ENCODE peak calls at places on chromosomes 7 and 10, in four cellular contexts. I is T-helper 2 cell, N is T-helper 1 cell, A is hepatocyte. W is an unnamed sample.
A peak's percentile ranks its signal among the peaks of the same experiment; 100 is the strongest.

GRCh38 chr7:39609462-39610149 is 13.8 kb upstream of the RALA start:
- DNase-seq in I (no peak), N (no peak), A (peak; percentile 32), W (no peak)

GRCh38 chr7:20785211-20786048 is 1.3 kb downstream of the SP8 start:
- DNase-seq in I (no peak), N (no peak), A (peak; percentile 56), W (no peak)

GRCh38 chr7:148975896-148976295 is 52.4 kb downstream of the PDIA4 start:
- DNase-seq in I (no peak), N (no peak), A (no peak), W (no peak)

GRCh38 chr7:27187702-27188665 is 3.0 kb upstream of the HOXA11 start:
- DNase-seq in I (no peak), N (no peak), A (no peak), W (no peak)

GRCh38 chr7:39353615-39354376 is 212.4 kb upstream of the YAE1 start:
- DNase-seq in I (no peak), N (no peak), A (peak; percentile 45), W (no peak)

GRCh38 chr7:157125376-157126223 is 13.1 kb upstream of the UBE3C start:
- DNase-seq in I (no peak), N (no peak), A (no peak), W (no peak)

GRCh38 chr7:152896217-152896616 is 136.7 kb downstream of the ACTR3B start:
- DNase-seq in I (no peak), N (no peak), A (no peak), W (no peak)

GRCh38 chr7:461118-461452 is 58.6 kb downstream of the PDGFA start:
- DNase-seq in I (no peak), N (no peak), A (no peak), W (no peak)

GRCh38 chr10:71975087-71975890 is 11.1 kb downstream of the CHST3 start:
- DNase-seq in I (no peak), N (no peak), A (no peak), W (no peak)

W was measured in D721Med.